ENCODE peak calls at places on chromosomes 13 and 19, in eight cellular contexts. One of them, this sample, is unnamed.

GRCh38 chr19:49691243-49692101 is 556 bp downstream of the CPT1C start:
- DNase-seq in mucosa of descending colon: no peak
- DNase-seq in astrocyte of the spinal cord: peak
- DNase-seq in IMR-90: peak
- DNase-seq in cardiac fibroblast: peak
- DNase-seq in Peyer's patch: peak
- DNase-seq in choroid plexus epithelial cell: peak
- DNase-seq in BE2C: peak
- DNase-seq in this sample: peak

GRCh38 chr13:95756072-95756471 is 79.1 kb downstream of the DNAJC3 start:
- DNase-seq in mucosa of descending colon: no peak
- DNase-seq in astrocyte of the spinal cord: no peak
- DNase-seq in IMR-90: peak
- DNase-seq in cardiac fibroblast: peak
- DNase-seq in Peyer's patch: no peak
- DNase-seq in choroid plexus epithelial cell: peak
- DNase-seq in BE2C: no peak
- DNase-seq in this sample: no peak

GRCh38 chr19:2962018-2962670 is 15.2 kb upstream of the TLE6 start:
- DNase-seq in mucosa of descending colon: no peak
- DNase-seq in astrocyte of the spinal cord: peak
- DNase-seq in IMR-90: peak
- DNase-seq in cardiac fibroblast: peak
- DNase-seq in Peyer's patch: peak
- DNase-seq in choroid plexus epithelial cell: peak
- DNase-seq in BE2C: peak
- DNase-seq in this sample: peak

GRCh38 chr13:41017153-41017552 is 2.0 kb downstream of the ELF1 start:
- DNase-seq in mucosa of descending colon: no peak
- DNase-seq in astrocyte of the spinal cord: no peak
- DNase-seq in IMR-90: no peak
- DNase-seq in cardiac fibroblast: no peak
- DNase-seq in Peyer's patch: peak
- DNase-seq in choroid plexus epithelial cell: no peak
- DNase-seq in BE2C: no peak
- DNase-seq in this sample: no peak

GRCh38 chr13:80168089-80168850 is 172.7 kb downstream of the SPRY2 start:
- DNase-seq in mucosa of descending colon: no peak
- DNase-seq in astrocyte of the spinal cord: peak
- DNase-seq in IMR-90: peak
- DNase-seq in cardiac fibroblast: peak
- DNase-seq in Peyer's patch: no peak
- DNase-seq in choroid plexus epithelial cell: peak
- DNase-seq in BE2C: peak
- DNase-seq in this sample: no peak

GRCh38 chr13:96089749-96090239 is at the start of gene HS6ST3:
- DNase-seq in mucosa of descending colon: peak
- DNase-seq in astrocyte of the spinal cord: peak
- DNase-seq in IMR-90: no peak
- DNase-seq in cardiac fibroblast: peak
- DNase-seq in Peyer's patch: no peak
- DNase-seq in choroid plexus epithelial cell: peak
- DNase-seq in BE2C: peak
- DNase-seq in this sample: no peak

GRCh38 chr19:17555929-17556813 is 722 bp downstream of the COLGALT1 start:
- DNase-seq in mucosa of descending colon: peak
- DNase-seq in astrocyte of the spinal cord: peak
- DNase-seq in IMR-90: peak
- DNase-seq in cardiac fibroblast: peak
- DNase-seq in Peyer's patch: peak
- DNase-seq in choroid plexus epithelial cell: peak
- DNase-seq in BE2C: peak
- DNase-seq in this sample: peak

GRCh38 chr13:113898391-113898790 is 34.5 kb upstream of the GAS6 start:
- DNase-seq in mucosa of descending colon: no peak
- DNase-seq in astrocyte of the spinal cord: no peak
- DNase-seq in IMR-90: no peak
- DNase-seq in cardiac fibroblast: no peak
- DNase-seq in Peyer's patch: no peak
- DNase-seq in choroid plexus epithelial cell: no peak
- DNase-seq in BE2C: no peak
- DNase-seq in this sample: no peak

GRCh38 chr13:99796175-99796819 is 175.3 kb downstream of the ZIC5 start:
- DNase-seq in mucosa of descending colon: no peak
- DNase-seq in astrocyte of the spinal cord: peak
- DNase-seq in IMR-90: peak
- DNase-seq in cardiac fibroblast: peak
- DNase-seq in Peyer's patch: no peak
- DNase-seq in choroid plexus epithelial cell: peak
- DNase-seq in BE2C: no peak
- DNase-seq in this sample: peak

GRCh38 chr19:5947435-5947834 is 30.5 kb downstream of the RANBP3 start:
- DNase-seq in mucosa of descending colon: no peak
- DNase-seq in astrocyte of the spinal cord: peak
- DNase-seq in IMR-90: peak
- DNase-seq in cardiac fibroblast: peak
- DNase-seq in Peyer's patch: no peak
- DNase-seq in choroid plexus epithelial cell: peak
- DNase-seq in BE2C: no peak
- DNase-seq in this sample: peak

GRCh38 chr13:101649490-101650126 is 197.1 kb downstream of the ITGBL1 start:
- DNase-seq in mucosa of descending colon: no peak
- DNase-seq in astrocyte of the spinal cord: peak
- DNase-seq in IMR-90: peak
- DNase-seq in cardiac fibroblast: peak
- DNase-seq in Peyer's patch: no peak
- DNase-seq in choroid plexus epithelial cell: peak
- DNase-seq in BE2C: no peak
- DNase-seq in this sample: peak

GRCh38 chr13:48496271-48496670 is 36.6 kb downstream of the RCBTB2 start:
- DNase-seq in mucosa of descending colon: no peak
- DNase-seq in astrocyte of the spinal cord: no peak
- DNase-seq in IMR-90: no peak
- DNase-seq in cardiac fibroblast: no peak
- DNase-seq in Peyer's patch: no peak
- DNase-seq in choroid plexus epithelial cell: no peak
- DNase-seq in BE2C: no peak
- DNase-seq in this sample: no peak

GRCh38 chr19:3268326-3268725 is 43.9 kb downstream of the CELF5 start:
- DNase-seq in mucosa of descending colon: no peak
- DNase-seq in astrocyte of the spinal cord: no peak
- DNase-seq in IMR-90: no peak
- DNase-seq in cardiac fibroblast: no peak
- DNase-seq in Peyer's patch: no peak
- DNase-seq in choroid plexus epithelial cell: no peak
- DNase-seq in BE2C: no peak
- DNase-seq in this sample: no peak

GRCh38 chr13:30037766-30038165 is 187.3 kb upstream of the UBL3 start:
- DNase-seq in mucosa of descending colon: no peak
- DNase-seq in astrocyte of the spinal cord: peak
- DNase-seq in IMR-90: peak
- DNase-seq in cardiac fibroblast: peak
- DNase-seq in Peyer's patch: no peak
- DNase-seq in choroid plexus epithelial cell: peak
- DNase-seq in BE2C: no peak
- DNase-seq in this sample: no peak

GRCh38 chr13:48491423-48492122 is 41.3 kb downstream of the RCBTB2 start:
- DNase-seq in mucosa of descending colon: no peak
- DNase-seq in astrocyte of the spinal cord: no peak
- DNase-seq in IMR-90: peak
- DNase-seq in cardiac fibroblast: no peak
- DNase-seq in Peyer's patch: no peak
- DNase-seq in choroid plexus epithelial cell: peak
- DNase-seq in BE2C: no peak
- DNase-seq in this sample: no peak

GRCh38 chr13:49436890-49437289 is 7.0 kb downstream of the CAB39L start:
- DNase-seq in mucosa of descending colon: no peak
- DNase-seq in astrocyte of the spinal cord: peak
- DNase-seq in IMR-90: peak
- DNase-seq in cardiac fibroblast: peak
- DNase-seq in Peyer's patch: no peak
- DNase-seq in choroid plexus epithelial cell: peak
- DNase-seq in BE2C: peak
- DNase-seq in this sample: peak

GRCh38 chr19:17376935-17377600 is at the start of gene PLVAP:
- DNase-seq in mucosa of descending colon: no peak
- DNase-seq in astrocyte of the spinal cord: no peak
- DNase-seq in IMR-90: no peak
- DNase-seq in cardiac fibroblast: no peak
- DNase-seq in Peyer's patch: no peak
- DNase-seq in choroid plexus epithelial cell: no peak
- DNase-seq in BE2C: no peak
- DNase-seq in this sample: no peak

GRCh38 chr19:3151563-3152430 is 16.0 kb downstream of the GNA15 start:
- DNase-seq in mucosa of descending colon: no peak
- DNase-seq in astrocyte of the spinal cord: no peak
- DNase-seq in IMR-90: no peak
- DNase-seq in cardiac fibroblast: peak
- DNase-seq in Peyer's patch: no peak
- DNase-seq in choroid plexus epithelial cell: no peak
- DNase-seq in BE2C: no peak
- DNase-seq in this sample: no peak

GRCh38 chr19:29873024-29873800 is 61.4 kb downstream of the CCNE1 start:
- DNase-seq in mucosa of descending colon: peak
- DNase-seq in astrocyte of the spinal cord: no peak
- DNase-seq in IMR-90: no peak
- DNase-seq in cardiac fibroblast: peak
- DNase-seq in Peyer's patch: peak
- DNase-seq in choroid plexus epithelial cell: peak
- DNase-seq in BE2C: peak
- DNase-seq in this sample: no peak

GRCh38 chr13:66348745-66349720 is 881.1 kb downstream of the PCDH9 start:
- DNase-seq in mucosa of descending colon: no peak
- DNase-seq in astrocyte of the spinal cord: no peak
- DNase-seq in IMR-90: no peak
- DNase-seq in cardiac fibroblast: peak
- DNase-seq in Peyer's patch: no peak
- DNase-seq in choroid plexus epithelial cell: peak
- DNase-seq in BE2C: no peak
- DNase-seq in this sample: no peak

GRCh38 chr19:18842166-18842565 is 10.4 kb downstream of the UPF1 start:
- DNase-seq in mucosa of descending colon: no peak
- DNase-seq in astrocyte of the spinal cord: no peak
- DNase-seq in IMR-90: no peak
- DNase-seq in cardiac fibroblast: peak
- DNase-seq in Peyer's patch: no peak
- DNase-seq in choroid plexus epithelial cell: no peak
- DNase-seq in BE2C: no peak
- DNase-seq in this sample: no peak
- H3K4me3 ChIP-seq in mucosa of descending colon: no peak
- H3K4me3 ChIP-seq in astrocyte of the spinal cord: no peak
- H3K4me3 ChIP-seq in IMR-90: no peak
- H3K4me3 ChIP-seq in cardiac fibroblast: no peak
- H3K4me3 ChIP-seq in Peyer's patch: no peak
- H3K4me3 ChIP-seq in choroid plexus epithelial cell: no peak
- H3K4me3 ChIP-seq in BE2C: no peak
- H3K4me3 ChIP-seq in this sample: no peak

DNA sequence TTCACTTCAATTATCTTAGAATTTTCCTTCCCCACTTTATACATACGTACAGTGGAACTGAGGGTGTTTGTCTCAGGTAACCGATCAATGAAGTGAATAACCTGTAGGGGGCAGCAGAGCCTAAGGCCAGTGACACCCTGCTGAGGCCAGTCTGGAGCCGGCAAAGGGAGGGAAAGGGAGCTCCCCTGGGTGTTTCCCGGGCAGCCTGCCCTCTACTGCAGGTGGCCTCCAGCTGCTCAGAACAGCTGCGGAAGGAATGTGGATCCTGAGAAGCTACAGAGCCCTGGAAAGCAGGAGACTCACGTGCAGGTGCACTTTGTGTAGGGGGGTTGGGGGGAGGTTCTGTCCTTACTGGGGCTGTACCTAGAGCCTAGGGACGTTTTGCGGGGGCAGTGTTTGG is 832 bp upstream of the ZNF491 start:
- DNase-seq in mucosa of descending colon: peak
- DNase-seq in astrocyte of the spinal cord: peak
- DNase-seq in IMR-90: peak
- DNase-seq in cardiac fibroblast: peak
- DNase-seq in Peyer's patch: peak
- DNase-seq in choroid plexus epithelial cell: peak
- DNase-seq in BE2C: peak
- DNase-seq in this sample: peak
- TF ChIP-seq CTCF in mucosa of descending colon: peak
- TF ChIP-seq CTCF in astrocyte of the spinal cord: peak
- TF ChIP-seq CTCF in IMR-90: peak
- TF ChIP-seq CTCF in cardiac fibroblast: peak
- TF ChIP-seq CTCF in Peyer's patch: peak
- TF ChIP-seq CTCF in choroid plexus epithelial cell: peak
- TF ChIP-seq CTCF in BE2C: peak
- TF ChIP-seq CTCF in this sample: peak

DNA sequence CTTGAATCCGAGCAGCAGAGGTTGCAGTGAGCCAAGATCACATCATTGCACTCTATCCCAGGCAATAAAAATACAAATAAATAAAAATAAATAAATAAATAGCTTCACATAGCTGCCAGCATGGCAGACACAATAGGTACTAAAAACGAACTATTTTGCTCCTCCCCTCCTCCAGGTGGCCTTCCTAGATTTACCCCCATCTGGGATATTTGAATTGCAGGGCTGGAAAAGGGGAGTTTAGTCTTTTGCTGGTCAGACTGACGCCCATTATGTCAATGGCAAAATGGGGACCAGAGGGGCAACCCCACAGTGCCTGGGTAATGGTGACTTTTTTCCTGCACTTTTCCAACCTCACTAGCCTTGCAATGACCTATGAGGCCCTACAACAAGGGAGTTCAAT is 640 bp upstream of the GMFG start:
- DNase-seq in mucosa of descending colon: no peak
- DNase-seq in astrocyte of the spinal cord: no peak
- DNase-seq in IMR-90: no peak
- DNase-seq in cardiac fibroblast: no peak
- DNase-seq in Peyer's patch: no peak
- DNase-seq in choroid plexus epithelial cell: no peak
- DNase-seq in BE2C: no peak
- DNase-seq in this sample: no peak
- H3K4me3 ChIP-seq in mucosa of descending colon: no peak
- H3K4me3 ChIP-seq in astrocyte of the spinal cord: no peak
- H3K4me3 ChIP-seq in IMR-90: no peak
- H3K4me3 ChIP-seq in cardiac fibroblast: no peak
- H3K4me3 ChIP-seq in Peyer's patch: no peak
- H3K4me3 ChIP-seq in choroid plexus epithelial cell: no peak
- H3K4me3 ChIP-seq in BE2C: no peak
- H3K4me3 ChIP-seq in this sample: no peak

DNA sequence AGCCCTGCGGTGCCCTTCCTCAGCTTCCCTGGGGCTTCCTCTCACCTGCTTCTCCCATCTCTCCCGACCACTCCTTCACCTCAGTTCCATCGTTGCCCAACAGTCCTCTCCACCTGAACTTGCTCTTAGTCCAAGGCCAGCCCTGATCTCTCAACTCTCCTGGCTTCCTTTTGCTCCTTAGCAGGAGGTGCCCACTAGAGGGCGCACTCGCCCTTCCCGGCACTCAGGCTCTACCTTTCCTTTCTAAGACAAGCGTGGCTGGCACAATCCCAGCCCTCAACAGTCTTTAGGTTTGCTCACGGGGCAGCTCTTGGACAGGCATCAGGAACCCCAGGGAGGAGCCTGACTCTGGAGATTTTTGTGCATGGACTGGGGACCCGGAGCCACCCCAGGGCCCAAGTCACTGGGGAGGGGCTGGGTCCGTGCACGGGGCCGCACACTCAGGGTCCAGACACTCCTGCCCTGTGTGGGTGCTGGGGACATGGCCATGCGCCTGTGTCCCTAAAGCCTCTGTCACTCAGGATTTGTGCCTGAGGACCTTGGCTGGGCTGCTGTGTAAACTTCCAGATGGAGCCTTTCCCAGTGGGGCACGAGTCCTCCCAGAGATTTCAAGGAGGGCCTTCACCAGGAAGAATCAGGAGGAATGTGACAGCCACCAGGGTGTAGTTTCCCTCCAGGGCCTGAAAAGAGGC is 12.1 kb upstream of the CEACAM8 start:
- DNase-seq in mucosa of descending colon: peak
- DNase-seq in astrocyte of the spinal cord: peak
- DNase-seq in IMR-90: peak
- DNase-seq in cardiac fibroblast: peak
- DNase-seq in Peyer's patch: peak
- DNase-seq in choroid plexus epithelial cell: peak
- DNase-seq in BE2C: peak
- DNase-seq in this sample: no peak
- TF ChIP-seq CTCF in mucosa of descending colon: peak
- TF ChIP-seq CTCF in astrocyte of the spinal cord: peak
- TF ChIP-seq CTCF in IMR-90: peak
- TF ChIP-seq CTCF in cardiac fibroblast: peak
- TF ChIP-seq CTCF in Peyer's patch: peak
- TF ChIP-seq CTCF in choroid plexus epithelial cell: peak
- TF ChIP-seq CTCF in BE2C: peak
- TF ChIP-seq CTCF in this sample: peak

This sample was measured in brain microvascular endothelial cell.